ENCODE peak calls at places on chromosomes 13 and 19, in seven cellular contexts. One of them, this sample, is unnamed.

GRCh38 chr13:110216403-110217041 is 90.4 kb downstream of the COL4A1 start:
- DNase-seq in Ammon's horn: no peak
- DNase-seq in adrenal gland: peak; percentile 52
- DNase-seq in Jurkat, Clone E6-1: no peak
- DNase-seq in NCI-H748 treated with DMSO at 0.1 percent for 48 hours: no peak
- DNase-seq in NCI-H446 treated with DMSO at 0.1 percent for 48 hours: no peak
- DNase-seq in IMR-90: peak; percentile 78
- DNase-seq in this sample: peak; percentile 86

GRCh38 chr13:37173214-37173613 is 67.8 kb upstream of the CSNK1A1L start:
- DNase-seq in IMR-90: peak; percentile 89
- DNase-seq in adrenal gland: no peak
- DNase-seq in Jurkat, Clone E6-1: no peak
- DNase-seq in NCI-H446 treated with DMSO at 0.1 percent for 48 hours: no peak
- DNase-seq in NCI-H748 treated with DMSO at 0.1 percent for 48 hours: no peak
- DNase-seq in Ammon's horn: no peak
- DNase-seq in this sample: no peak

GRCh38 chr13:26656919-26657318 is 99.4 kb downstream of the WASF3 start:
- DNase-seq in Jurkat, Clone E6-1: peak; percentile 37
- DNase-seq in Ammon's horn: peak; percentile 65
- DNase-seq in NCI-H446 treated with DMSO at 0.1 percent for 48 hours: no peak
- DNase-seq in adrenal gland: peak; percentile 39
- DNase-seq in IMR-90: peak; percentile 82
- DNase-seq in NCI-H748 treated with DMSO at 0.1 percent for 48 hours: peak; percentile 23
- DNase-seq in this sample: no peak

GRCh38 chr19:482186-483041 is 13.9 kb upstream of the MADCAM1 start:
- DNase-seq in NCI-H446 treated with DMSO at 0.1 percent for 48 hours: no peak
- DNase-seq in Jurkat, Clone E6-1: no peak
- DNase-seq in IMR-90: no peak
- DNase-seq in NCI-H748 treated with DMSO at 0.1 percent for 48 hours: no peak
- DNase-seq in Ammon's horn: no peak
- DNase-seq in adrenal gland: peak; percentile 55
- DNase-seq in this sample: no peak

GRCh38 chr19:4831351-4832340 is at the start of gene TICAM1:
- DNase-seq in NCI-H446 treated with DMSO at 0.1 percent for 48 hours: no peak
- DNase-seq in Jurkat, Clone E6-1: no peak
- DNase-seq in IMR-90: peak; percentile 65
- DNase-seq in adrenal gland: peak; percentile 60
- DNase-seq in NCI-H748 treated with DMSO at 0.1 percent for 48 hours: no peak
- DNase-seq in Ammon's horn: peak; percentile 65
- DNase-seq in this sample: peak; percentile 93

GRCh38 chr19:38543807-38544568 is 73.8 kb downstream of the MAP4K1 start:
- DNase-seq in IMR-90: peak; percentile 86
- DNase-seq in Ammon's horn: peak; percentile 84
- DNase-seq in Jurkat, Clone E6-1: no peak
- DNase-seq in adrenal gland: peak; percentile 93
- DNase-seq in NCI-H446 treated with DMSO at 0.1 percent for 48 hours: peak; percentile 85
- DNase-seq in NCI-H748 treated with DMSO at 0.1 percent for 48 hours: peak; percentile 38
- DNase-seq in this sample: peak; percentile 86

GRCh38 chr13:50685491-50685890 is 158.0 kb downstream of the DLEU7 start:
- DNase-seq in Jurkat, Clone E6-1: peak; percentile 50
- DNase-seq in IMR-90: no peak
- DNase-seq in Ammon's horn: peak; percentile 90
- DNase-seq in adrenal gland: peak; percentile 62
- DNase-seq in NCI-H748 treated with DMSO at 0.1 percent for 48 hours: peak; percentile 57
- DNase-seq in NCI-H446 treated with DMSO at 0.1 percent for 48 hours: peak; percentile 77
- DNase-seq in this sample: no peak

GRCh38 chr13:58313219-58313618 is 681.7 kb downstream of the PCDH17 start:
- DNase-seq in NCI-H446 treated with DMSO at 0.1 percent for 48 hours: no peak
- DNase-seq in Jurkat, Clone E6-1: no peak
- DNase-seq in adrenal gland: no peak
- DNase-seq in NCI-H748 treated with DMSO at 0.1 percent for 48 hours: no peak
- DNase-seq in Ammon's horn: no peak
- DNase-seq in IMR-90: no peak
- DNase-seq in this sample: no peak

GRCh38 chr13:98267080-98267912 is 90.2 kb upstream of the RNF113B start:
- DNase-seq in Ammon's horn: no peak
- DNase-seq in NCI-H748 treated with DMSO at 0.1 percent for 48 hours: no peak
- DNase-seq in Jurkat, Clone E6-1: no peak
- DNase-seq in adrenal gland: no peak
- DNase-seq in IMR-90: peak; percentile 79
- DNase-seq in NCI-H446 treated with DMSO at 0.1 percent for 48 hours: no peak
- DNase-seq in this sample: no peak

GRCh38 chr19:41278478-41278877 is 14.3 kb downstream of the HNRNPUL1 start:
- DNase-seq in Jurkat, Clone E6-1: no peak
- DNase-seq in adrenal gland: no peak
- DNase-seq in NCI-H446 treated with DMSO at 0.1 percent for 48 hours: no peak
- DNase-seq in IMR-90: no peak
- DNase-seq in Ammon's horn: no peak
- DNase-seq in NCI-H748 treated with DMSO at 0.1 percent for 48 hours: no peak
- DNase-seq in this sample: no peak

GRCh38 chr13:31012285-31013024 is 80.0 kb downstream of the TEX26 start:
- DNase-seq in Ammon's horn: no peak
- DNase-seq in NCI-H446 treated with DMSO at 0.1 percent for 48 hours: no peak
- DNase-seq in adrenal gland: no peak
- DNase-seq in IMR-90: peak; percentile 46
- DNase-seq in Jurkat, Clone E6-1: no peak
- DNase-seq in NCI-H748 treated with DMSO at 0.1 percent for 48 hours: no peak
- DNase-seq in this sample: no peak

GRCh38 chr19:53517114-53517741 is 20.7 kb upstream of the ZNF331 start:
- DNase-seq in NCI-H446 treated with DMSO at 0.1 percent for 48 hours: no peak
- DNase-seq in adrenal gland: no peak
- DNase-seq in IMR-90: no peak
- DNase-seq in Ammon's horn: no peak
- DNase-seq in NCI-H748 treated with DMSO at 0.1 percent for 48 hours: no peak
- DNase-seq in Jurkat, Clone E6-1: peak; percentile 62
- DNase-seq in this sample: no peak

GRCh38 chr19:46309056-46309455 is 12.2 kb downstream of the HIF3A start:
- DNase-seq in IMR-90: no peak
- DNase-seq in Ammon's horn: no peak
- DNase-seq in NCI-H748 treated with DMSO at 0.1 percent for 48 hours: no peak
- DNase-seq in Jurkat, Clone E6-1: no peak
- DNase-seq in NCI-H446 treated with DMSO at 0.1 percent for 48 hours: no peak
- DNase-seq in adrenal gland: no peak
- DNase-seq in this sample: peak; percentile 63

GRCh38 chr19:632228-633067 is 889 bp downstream of the POLRMT start:
- DNase-seq in adrenal gland: peak; percentile 76
- DNase-seq in Ammon's horn: no peak
- DNase-seq in Jurkat, Clone E6-1: no peak
- DNase-seq in NCI-H748 treated with DMSO at 0.1 percent for 48 hours: no peak
- DNase-seq in IMR-90: peak; percentile 36
- DNase-seq in NCI-H446 treated with DMSO at 0.1 percent for 48 hours: no peak
- DNase-seq in this sample: no peak

GRCh38 chr19:17931532-17932191 is 1.2 kb upstream of the CCDC124 start:
- DNase-seq in Jurkat, Clone E6-1: no peak
- DNase-seq in adrenal gland: no peak
- DNase-seq in IMR-90: no peak
- DNase-seq in NCI-H748 treated with DMSO at 0.1 percent for 48 hours: no peak
- DNase-seq in Ammon's horn: no peak
- DNase-seq in NCI-H446 treated with DMSO at 0.1 percent for 48 hours: no peak
- DNase-seq in this sample: peak; percentile 74

GRCh38 chr13:78601124-78601885 is 2.0 kb downstream of the POU4F1 start:
- DNase-seq in NCI-H446 treated with DMSO at 0.1 percent for 48 hours: no peak
- DNase-seq in NCI-H748 treated with DMSO at 0.1 percent for 48 hours: no peak
- DNase-seq in IMR-90: peak; percentile 7
- DNase-seq in Ammon's horn: no peak
- DNase-seq in adrenal gland: no peak
- DNase-seq in Jurkat, Clone E6-1: no peak
- DNase-seq in this sample: peak; percentile 60

GRCh38 chr19:16359964-16360363 is 35.3 kb downstream of the KLF2 start:
- DNase-seq in adrenal gland: no peak
- DNase-seq in IMR-90: no peak
- DNase-seq in Jurkat, Clone E6-1: no peak
- DNase-seq in NCI-H446 treated with DMSO at 0.1 percent for 48 hours: no peak
- DNase-seq in Ammon's horn: no peak
- DNase-seq in NCI-H748 treated with DMSO at 0.1 percent for 48 hours: no peak
- DNase-seq in this sample: no peak

GRCh38 chr13:33524086-33524485 is 238.5 kb upstream of the STARD13 start:
- DNase-seq in Jurkat, Clone E6-1: no peak
- DNase-seq in adrenal gland: no peak
- DNase-seq in NCI-H446 treated with DMSO at 0.1 percent for 48 hours: peak; percentile 60
- DNase-seq in Ammon's horn: no peak
- DNase-seq in IMR-90: peak; percentile 92
- DNase-seq in NCI-H748 treated with DMSO at 0.1 percent for 48 hours: no peak
- DNase-seq in this sample: no peak

GRCh38 chr13:77857810-77858209 is 60.8 kb downstream of the EDNRB start:
- DNase-seq in Ammon's horn: no peak
- DNase-seq in NCI-H446 treated with DMSO at 0.1 percent for 48 hours: no peak
- DNase-seq in adrenal gland: no peak
- DNase-seq in IMR-90: peak; percentile 72
- DNase-seq in Jurkat, Clone E6-1: no peak
- DNase-seq in NCI-H748 treated with DMSO at 0.1 percent for 48 hours: no peak
- DNase-seq in this sample: no peak

GRCh38 chr19:15463865-15464371 is 426 bp downstream of the RASAL3 start:
- DNase-seq in Jurkat, Clone E6-1: peak; percentile 88
- DNase-seq in NCI-H446 treated with DMSO at 0.1 percent for 48 hours: no peak
- DNase-seq in IMR-90: no peak
- DNase-seq in adrenal gland: no peak
- DNase-seq in NCI-H748 treated with DMSO at 0.1 percent for 48 hours: no peak
- DNase-seq in Ammon's horn: no peak
- DNase-seq in this sample: peak; percentile 81

GRCh38 chr13:75896271-75896670 is 260.1 kb downstream of the LMO7 start:
- DNase-seq in Ammon's horn: no peak
- DNase-seq in adrenal gland: no peak
- DNase-seq in IMR-90: peak; percentile 3
- DNase-seq in NCI-H748 treated with DMSO at 0.1 percent for 48 hours: no peak
- DNase-seq in NCI-H446 treated with DMSO at 0.1 percent for 48 hours: no peak
- DNase-seq in Jurkat, Clone E6-1: no peak
- DNase-seq in this sample: no peak

GRCh38 chr13:81539643-81540150 is 1198.8 kb upstream of the SPRY2 start:
- DNase-seq in adrenal gland: no peak
- DNase-seq in Jurkat, Clone E6-1: no peak
- DNase-seq in Ammon's horn: no peak
- DNase-seq in NCI-H446 treated with DMSO at 0.1 percent for 48 hours: no peak
- DNase-seq in IMR-90: no peak
- DNase-seq in NCI-H748 treated with DMSO at 0.1 percent for 48 hours: no peak
- DNase-seq in this sample: no peak

GRCh38 chr19:16293133-16294085 is 31.2 kb upstream of the KLF2 start:
- DNase-seq in adrenal gland: peak; percentile 73
- DNase-seq in NCI-H446 treated with DMSO at 0.1 percent for 48 hours: no peak
- DNase-seq in NCI-H748 treated with DMSO at 0.1 percent for 48 hours: no peak
- DNase-seq in Jurkat, Clone E6-1: no peak
- DNase-seq in Ammon's horn: no peak
- DNase-seq in IMR-90: peak; percentile 99
- DNase-seq in this sample: peak; percentile 88

GRCh38 chr13:34657716-34658115 is 284.4 kb upstream of the NBEA start:
- DNase-seq in Jurkat, Clone E6-1: no peak
- DNase-seq in adrenal gland: no peak
- DNase-seq in IMR-90: peak; percentile 24
- DNase-seq in NCI-H446 treated with DMSO at 0.1 percent for 48 hours: no peak
- DNase-seq in NCI-H748 treated with DMSO at 0.1 percent for 48 hours: no peak
- DNase-seq in Ammon's horn: no peak
- DNase-seq in this sample: no peak

GRCh38 chr13:26679945-26680516 is 80.6 kb downstream of the GPR12 start:
- DNase-seq in NCI-H446 treated with DMSO at 0.1 percent for 48 hours: no peak
- DNase-seq in NCI-H748 treated with DMSO at 0.1 percent for 48 hours: peak; percentile 33
- DNase-seq in adrenal gland: no peak
- DNase-seq in Jurkat, Clone E6-1: no peak
- DNase-seq in IMR-90: peak; percentile 54
- DNase-seq in Ammon's horn: peak; percentile 35
- DNase-seq in this sample: no peak

GRCh38 chr19:39130337-39131254 is 5.0 kb downstream of the PAK4 start:
- DNase-seq in Ammon's horn: no peak
- DNase-seq in NCI-H446 treated with DMSO at 0.1 percent for 48 hours: no peak
- DNase-seq in adrenal gland: no peak
- DNase-seq in Jurkat, Clone E6-1: no peak
- DNase-seq in NCI-H748 treated with DMSO at 0.1 percent for 48 hours: no peak
- DNase-seq in IMR-90: no peak
- DNase-seq in this sample: no peak

GRCh38 chr19:39031368-39032163 is 783 bp downstream of the FBXO27 start:
- DNase-seq in adrenal gland: peak; percentile 80
- DNase-seq in Jurkat, Clone E6-1: no peak
- DNase-seq in NCI-H446 treated with DMSO at 0.1 percent for 48 hours: no peak
- DNase-seq in IMR-90: no peak
- DNase-seq in Ammon's horn: peak; percentile 90
- DNase-seq in NCI-H748 treated with DMSO at 0.1 percent for 48 hours: peak; percentile 99
- DNase-seq in this sample: peak; percentile 97

GRCh38 chr19:47742636-47743035 is 2.7 kb upstream of the NOP53 start:
- DNase-seq in IMR-90: no peak
- DNase-seq in NCI-H748 treated with DMSO at 0.1 percent for 48 hours: no peak
- DNase-seq in Ammon's horn: no peak
- DNase-seq in adrenal gland: no peak
- DNase-seq in NCI-H446 treated with DMSO at 0.1 percent for 48 hours: no peak
- DNase-seq in Jurkat, Clone E6-1: no peak
- DNase-seq in this sample: peak; percentile 82

GRCh38 chr19:810077-810855 is 11.5 kb downstream of the PLPPR3 start:
- DNase-seq in NCI-H446 treated with DMSO at 0.1 percent for 48 hours: no peak
- DNase-seq in adrenal gland: peak; percentile 54
- DNase-seq in NCI-H748 treated with DMSO at 0.1 percent for 48 hours: no peak
- DNase-seq in Ammon's horn: no peak
- DNase-seq in Jurkat, Clone E6-1: no peak
- DNase-seq in IMR-90: no peak
- DNase-seq in this sample: peak; percentile 80

GRCh38 chr19:50736338-50736737 is 13.2 kb downstream of the CLEC11A start:
- DNase-seq in IMR-90: no peak
- DNase-seq in Ammon's horn: no peak
- DNase-seq in NCI-H446 treated with DMSO at 0.1 percent for 48 hours: no peak
- DNase-seq in NCI-H748 treated with DMSO at 0.1 percent for 48 hours: no peak
- DNase-seq in adrenal gland: no peak
- DNase-seq in Jurkat, Clone E6-1: no peak
- DNase-seq in this sample: no peak

GRCh38 chr19:46296722-46297431 is at the start of gene HIF3A:
- DNase-seq in NCI-H446 treated with DMSO at 0.1 percent for 48 hours: no peak
- DNase-seq in Ammon's horn: peak; percentile 84
- DNase-seq in NCI-H748 treated with DMSO at 0.1 percent for 48 hours: peak; percentile 88
- DNase-seq in IMR-90: no peak
- DNase-seq in Jurkat, Clone E6-1: no peak
- DNase-seq in adrenal gland: peak; percentile 61
- DNase-seq in this sample: peak; percentile 86

GRCh38 chr19:13790354-13790753 is 4.9 kb upstream of the ZSWIM4 start:
- DNase-seq in IMR-90: no peak
- DNase-seq in NCI-H748 treated with DMSO at 0.1 percent for 48 hours: no peak
- DNase-seq in Jurkat, Clone E6-1: no peak
- DNase-seq in Ammon's horn: no peak
- DNase-seq in NCI-H446 treated with DMSO at 0.1 percent for 48 hours: no peak
- DNase-seq in adrenal gland: no peak
- DNase-seq in this sample: no peak

GRCh38 chr13:45728759-45729158 is 26.6 kb downstream of the CBY2 start:
- DNase-seq in Jurkat, Clone E6-1: peak; percentile 68
- DNase-seq in adrenal gland: no peak
- DNase-seq in NCI-H748 treated with DMSO at 0.1 percent for 48 hours: no peak
- DNase-seq in Ammon's horn: no peak
- DNase-seq in NCI-H446 treated with DMSO at 0.1 percent for 48 hours: no peak
- DNase-seq in IMR-90: no peak
- DNase-seq in this sample: no peak

GRCh38 chr13:29310806-29311205 is 284.7 kb downstream of the SLC7A1 start:
- DNase-seq in Ammon's horn: peak; percentile 46
- DNase-seq in adrenal gland: no peak
- DNase-seq in NCI-H446 treated with DMSO at 0.1 percent for 48 hours: no peak
- DNase-seq in IMR-90: no peak
- DNase-seq in Jurkat, Clone E6-1: no peak
- DNase-seq in NCI-H748 treated with DMSO at 0.1 percent for 48 hours: no peak
- DNase-seq in this sample: no peak

GRCh38 chr13:33645591-33646554 is 172.1 kb upstream of the RFC3 start:
- DNase-seq in NCI-H446 treated with DMSO at 0.1 percent for 48 hours: no peak
- DNase-seq in IMR-90: no peak
- DNase-seq in adrenal gland: no peak
- DNase-seq in Jurkat, Clone E6-1: no peak
- DNase-seq in NCI-H748 treated with DMSO at 0.1 percent for 48 hours: no peak
- DNase-seq in Ammon's horn: no peak
- DNase-seq in this sample: no peak

GRCh38 chr19:679418-680286 is 3.5 kb downstream of the FSTL3 start:
- DNase-seq in adrenal gland: peak; percentile 80
- DNase-seq in IMR-90: peak; percentile 80
- DNase-seq in Jurkat, Clone E6-1: no peak
- DNase-seq in NCI-H748 treated with DMSO at 0.1 percent for 48 hours: no peak
- DNase-seq in Ammon's horn: peak; percentile 43
- DNase-seq in NCI-H446 treated with DMSO at 0.1 percent for 48 hours: peak; percentile 6
- DNase-seq in this sample: peak; percentile 93

GRCh38 chr19:6739884-6740588 is 556 bp downstream of the TRIP10 start:
- DNase-seq in IMR-90: no peak
- DNase-seq in adrenal gland: no peak
- DNase-seq in NCI-H748 treated with DMSO at 0.1 percent for 48 hours: no peak
- DNase-seq in Jurkat, Clone E6-1: no peak
- DNase-seq in NCI-H446 treated with DMSO at 0.1 percent for 48 hours: no peak
- DNase-seq in Ammon's horn: no peak
- DNase-seq in this sample: no peak

GRCh38 chr13:35781044-35781443 is 304.6 kb upstream of the MAB21L1 start:
- DNase-seq in Jurkat, Clone E6-1: no peak
- DNase-seq in NCI-H446 treated with DMSO at 0.1 percent for 48 hours: no peak
- DNase-seq in IMR-90: peak; percentile 27
- DNase-seq in Ammon's horn: no peak
- DNase-seq in adrenal gland: no peak
- DNase-seq in NCI-H748 treated with DMSO at 0.1 percent for 48 hours: no peak
- DNase-seq in this sample: no peak

This sample was measured in kidney.